ENCODE peak calls at places on chromosome X, in four cellular contexts. O, T, D and L are unnamed samples. For H3K9me3, the result is how much of the 10 kb centered on the place peaks cover.

GRCh38 chrX:4850312-4850711 is 1136.9 kb upstream of the PRKX start:
- DNase-seq in D (no peak), O (no peak), T (no peak), L (no peak)

GRCh38 chrX:26649534-26649933 is 433.6 kb downstream of the MAGEB5 start:
- DNase-seq in T (peak), D (no peak), O (peak), L (peak)

GRCh38 chrX:150239946-150240642 is 123.0 kb upstream of the MAMLD1 start:
- DNase-seq in O (no peak), T (no peak), D (no peak), L (no peak)

GRCh38 chrX:9340619-9341304 is 124.1 kb upstream of the TBL1X start:
- DNase-seq in T (no peak), D (peak), O (peak), L (peak)

GRCh38 chrX:102768984-102769761 is 48.6 kb downstream of the GPRASP3 start:
- DNase-seq in D (peak), O (peak), T (peak), L (peak)

GRCh38 chrX:136710324-136710951 is 62.5 kb downstream of the CD40LG start:
- DNase-seq in D (no peak), T (no peak), O (peak), L (no peak)

GRCh38 chrX:3526749-3527148 is 180.3 kb upstream of the MXRA5 start:
- DNase-seq in D (no peak), T (no peak), O (peak), L (no peak)

GRCh38 chrX:47831788-47832187 is 4.9 kb upstream of the ZNF81 start:
- DNase-seq in D (no peak), O (peak), T (peak), L (peak)

GRCh38 chrX:45515262-45516215 is 314.9 kb upstream of the DIPK2B start:
- DNase-seq in T (peak), O (peak), D (no peak), L (peak)

GRCh38 chrX:41085883-41086626 is 810 bp downstream of the USP9X start:
- DNase-seq in O (peak), T (peak), D (no peak), L (peak)

GRCh38 chrX:69028761-69029120 is 136.5 kb downstream of the PJA1 start:
- DNase-seq in D (no peak), O (no peak), T (no peak), L (no peak)

GRCh38 chrX:13254076-13254785 is 65.6 kb downstream of the ATXN3L start:
- DNase-seq in T (peak), D (peak), O (peak), L (no peak)

GRCh38 chrX:71910526-71911022 is at the start of gene NHSL2:
- DNase-seq in T (peak), D (no peak), O (peak), L (no peak)

GRCh38 chrX:28850955-28851354 is 263.7 kb downstream of the IL1RAPL1 start:
- DNase-seq in O (no peak), D (no peak), T (no peak), L (no peak)

GRCh38 chrX:7115557-7115956 is 32.0 kb upstream of the STS start:
- DNase-seq in D (peak), T (no peak), O (no peak), L (no peak)

GRCh38 chrX:7119927-7120577 is 27.5 kb upstream of the STS start:
- DNase-seq in O (no peak), T (no peak), D (no peak), L (no peak)

GRCh38 chrX:7116081-7116480 is 31.4 kb upstream of the STS start:
- DNase-seq in O (no peak), T (no peak), D (no peak), L (no peak)

GRCh38 chrX:7117587-7117986 is 29.9 kb upstream of the STS start:
- DNase-seq in T (no peak), O (no peak), D (no peak), L (no peak)

DNA sequence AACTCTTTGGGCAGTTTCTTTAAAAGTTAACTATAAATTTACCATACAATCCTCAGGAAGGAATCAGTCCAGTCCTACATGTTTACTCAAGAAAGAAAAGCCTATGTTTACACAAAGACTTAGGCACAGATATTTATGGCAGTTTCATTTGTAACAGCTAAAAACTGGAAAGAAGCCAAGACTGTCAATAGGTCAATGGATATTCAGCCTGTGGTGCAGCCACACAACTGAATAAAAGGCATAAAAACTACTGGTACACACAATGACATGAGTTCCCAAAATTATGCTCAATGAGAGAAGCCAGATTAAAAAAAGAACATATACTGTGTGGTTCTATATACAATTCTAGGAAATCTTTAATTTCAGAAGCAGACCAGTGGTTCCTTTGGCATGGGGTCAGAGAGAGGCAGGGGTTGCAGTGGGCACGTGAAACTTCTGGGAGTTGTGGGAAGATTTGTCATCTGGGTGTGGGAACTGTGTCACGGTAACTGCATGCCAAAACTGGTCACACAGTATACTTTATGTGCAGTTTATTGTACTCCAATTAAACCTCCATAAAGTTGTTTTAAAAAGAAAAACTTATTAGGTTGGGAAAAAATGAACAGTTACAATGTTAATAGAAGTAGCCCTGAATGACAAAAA is 26.8 kb upstream of the STS start:
- DNase-seq in D (no peak), T (peak), O (peak), L (no peak)
- TF ChIP-seq RCOR1 in D (no peak), T (no peak), O (no peak), L (no peak)

GRCh38 chrX:153556767-153557166 is 39.3 kb downstream of the ATP2B3 start:
- DNase-seq in D (no peak), T (no peak), O (no peak), L (no peak)
- H3K9me3 ChIP-seq in D (under half), T (under half), O (under half), L (under half)

GRCh38 chrX:14616876-14617275 is 87.5 kb downstream of the GLRA2 start:
- DNase-seq in T (no peak), D (no peak), O (peak), L (no peak)
- TF ChIP-seq RCOR1 in T (no peak), D (no peak), O (no peak), L (no peak)

DNA sequence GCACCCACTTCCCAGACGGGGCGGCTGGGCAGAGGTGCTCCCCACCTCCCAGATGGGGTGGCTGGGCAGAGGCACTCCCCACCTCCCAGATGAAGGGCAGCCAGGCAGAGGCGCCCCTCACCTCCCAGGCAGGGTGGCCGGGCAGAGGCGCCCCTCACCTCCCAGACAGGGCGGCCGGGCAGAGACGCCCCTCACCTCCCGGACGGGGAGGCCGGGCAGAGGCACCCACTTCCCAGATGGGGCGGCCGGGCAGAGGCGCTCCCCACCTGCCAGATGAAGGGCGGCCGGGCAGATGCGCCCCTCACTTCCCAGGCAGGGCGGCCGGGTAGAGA is 61.2 kb downstream of the UPRT start:
- DNase-seq in O (no peak), T (no peak), D (no peak), L (no peak)
- H3K9me3 ChIP-seq in O (under half), T (under half), D (under half), L (under half)